ENCODE peak calls at places on chromosomes 16 and 17, in four cellular contexts. W, D, S and Q are unnamed samples.

GRCh38 chr17:15341385-15341849 is at the start of gene TEKT3:
- DNase-seq in S (peak; percentile 89), D (no peak), W (peak; percentile 84), Q (peak; percentile 58)

GRCh38 chr16:30637952-30638351 is 12.8 kb upstream of the PRR14 start:
- DNase-seq in W (no peak), S (no peak), D (no peak), Q (no peak)

GRCh38 chr17:77579131-77579530 is 379.4 kb upstream of the TNRC6C start:
- DNase-seq in S (no peak), W (no peak), D (no peak), Q (no peak)

GRCh38 chr16:65702707-65703402 is 581.0 kb upstream of the CDH11 start:
- DNase-seq in S (no peak), W (no peak), D (no peak), Q (no peak)

GRCh38 chr16:69513180-69513966 is 52.4 kb upstream of the NFAT5 start:
- DNase-seq in W (no peak), S (no peak), D (no peak), Q (no peak)

GRCh38 chr16:83044589-83044988 is 417.8 kb downstream of the CDH13 start:
- DNase-seq in S (no peak), W (no peak), D (no peak), Q (no peak)

GRCh38 chr17:41060052-41060604 is at the start of gene KRTAP2-3:
- DNase-seq in S (no peak), W (no peak), D (no peak), Q (peak; percentile 83)

GRCh38 chr17:75067856-75068255 is 19.9 kb upstream of the SLC16A5 start:
- DNase-seq in S (no peak), W (no peak), D (no peak), Q (no peak)

GRCh38 chr17:7204828-7205461 is 14.7 kb downstream of the DLG4 start:
- DNase-seq in D (peak; percentile 87), W (peak; percentile 90), S (peak; percentile 87), Q (peak; percentile 72)

GRCh38 chr17:65552214-65552613 is 9.2 kb downstream of the AXIN2 start:
- DNase-seq in W (no peak), S (peak; percentile 61), D (no peak), Q (no peak)

GRCh38 chr17:3555189-3555796 is 2.3 kb downstream of the TRPV3 start:
- DNase-seq in D (no peak), S (no peak), W (no peak), Q (no peak)

GRCh38 chr17:46136820-46137219 is 56.4 kb downstream of the KANSL1 start:
- DNase-seq in W (no peak), D (no peak), S (no peak), Q (no peak)

GRCh38 chr17:45332989-45333701 is 16.3 kb upstream of the MAP3K14 start:
- DNase-seq in W (no peak), S (peak; percentile 9), D (no peak), Q (no peak)

GRCh38 chr17:36602030-36602737 is 801 bp downstream of the MRM1 start:
- DNase-seq in D (no peak), W (no peak), S (peak; percentile 32), Q (peak; percentile 35)

GRCh38 chr17:78993241-78993956 is 13.7 kb upstream of the LGALS3BP start:
- DNase-seq in W (peak; percentile 53), S (peak; percentile 60), D (peak; percentile 36), Q (peak; percentile 78)

GRCh38 chr17:18070861-18071340 is 16.8 kb upstream of the DRG2 start:
- DNase-seq in W (no peak), D (no peak), S (no peak), Q (no peak)

GRCh38 chr16:57941016-57941656 is 29.8 kb downstream of the CNGB1 start:
- DNase-seq in W (peak; percentile 48), D (no peak), S (peak; percentile 41), Q (no peak)

GRCh38 chr16:22141746-22142145 is 20.6 kb upstream of the SDR42E2 start:
- DNase-seq in D (no peak), W (no peak), S (no peak), Q (no peak)

GRCh38 chr17:36888236-36888957 is 48.9 kb upstream of the LHX1 start:
- DNase-seq in W (no peak), S (no peak), D (no peak), Q (no peak)

GRCh38 chr16:69699915-69700314 is 26.4 kb downstream of the NQO1 start:
- DNase-seq in W (no peak), D (no peak), S (no peak), Q (no peak)

GRCh38 chr16:2490190-2491105 is 15.5 kb downstream of the TBC1D24 start:
- DNase-seq in S (no peak), D (no peak), W (no peak), Q (no peak)

GRCh38 chr17:16371742-16372141 is 9.1 kb upstream of the UBB start:
- DNase-seq in D (no peak), S (no peak), W (peak; percentile 38), Q (no peak)

GRCh38 chr16:49608095-49608494 is 234.5 kb downstream of the C16orf78 start:
- DNase-seq in D (no peak), W (no peak), S (no peak), Q (no peak)

GRCh38 chr17:59028328-59028727 is 78.4 kb downstream of the TRIM37 start:
- DNase-seq in D (no peak), W (no peak), S (no peak), Q (no peak)

GRCh38 chr16:3937066-3937875 is 56.8 kb upstream of the CREBBP start:
- DNase-seq in D (no peak), W (no peak), S (no peak), Q (no peak)

DNA sequence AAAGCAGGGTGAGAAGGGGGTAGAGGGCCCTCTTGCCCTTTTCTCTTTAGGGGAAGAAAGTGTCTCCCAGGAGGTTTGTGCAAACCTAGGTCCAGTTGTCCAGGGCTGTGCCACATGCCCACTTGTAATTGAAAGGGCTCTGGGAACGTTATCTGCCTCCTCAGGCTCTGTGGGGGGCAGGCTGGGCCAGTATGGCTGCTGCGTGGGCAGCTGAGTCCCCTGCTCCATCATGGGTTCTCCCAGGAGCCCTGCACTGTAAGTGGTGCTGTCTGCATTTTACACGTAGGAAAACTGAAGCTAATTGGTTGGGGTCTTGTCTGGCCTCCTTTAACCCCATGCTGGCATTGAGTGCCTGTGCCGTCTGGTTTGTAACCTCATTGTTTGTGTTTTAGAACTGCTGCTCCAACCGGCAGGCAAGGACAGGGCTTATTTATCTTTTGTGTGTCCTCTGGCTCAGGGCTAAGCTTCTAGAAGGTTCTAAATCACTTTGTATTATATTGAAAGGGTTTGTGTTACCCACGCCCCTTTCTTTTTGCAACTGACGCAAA is 117.7 kb upstream of the CIBAR2 start:
- DNase-seq in S (no peak), D (no peak), W (no peak), Q (no peak)
- H3K4me1 ChIP-seq in S (peaks cover 30% of the 10 kb centered on the region), D (no peaks in the 10 kb centered on the region), W (peaks cover 20% of the 10 kb centered on the region), Q (peaks cover 50% of the 10 kb centered on the region)

GRCh38 chr17:82236142-82236971 is 7.5 kb downstream of the SLC16A3 start:
- DNase-seq in W (no peak), S (peak; percentile 80), D (peak; percentile 56), Q (peak; percentile 67)

GRCh38 chr17:82239401-82239925 is 10.6 kb downstream of the SLC16A3 start:
- DNase-seq in D (no peak), W (no peak), S (no peak), Q (no peak)

GRCh38 chr17:82237083-82237745 is 8.4 kb downstream of the SLC16A3 start:
- DNase-seq in D (no peak), S (no peak), W (no peak), Q (no peak)

GRCh38 chr17:82238562-82239201 is 9.8 kb downstream of the SLC16A3 start:
- DNase-seq in S (peak; percentile 91), D (peak; percentile 55), W (peak; percentile 82), Q (no peak)

DNA sequence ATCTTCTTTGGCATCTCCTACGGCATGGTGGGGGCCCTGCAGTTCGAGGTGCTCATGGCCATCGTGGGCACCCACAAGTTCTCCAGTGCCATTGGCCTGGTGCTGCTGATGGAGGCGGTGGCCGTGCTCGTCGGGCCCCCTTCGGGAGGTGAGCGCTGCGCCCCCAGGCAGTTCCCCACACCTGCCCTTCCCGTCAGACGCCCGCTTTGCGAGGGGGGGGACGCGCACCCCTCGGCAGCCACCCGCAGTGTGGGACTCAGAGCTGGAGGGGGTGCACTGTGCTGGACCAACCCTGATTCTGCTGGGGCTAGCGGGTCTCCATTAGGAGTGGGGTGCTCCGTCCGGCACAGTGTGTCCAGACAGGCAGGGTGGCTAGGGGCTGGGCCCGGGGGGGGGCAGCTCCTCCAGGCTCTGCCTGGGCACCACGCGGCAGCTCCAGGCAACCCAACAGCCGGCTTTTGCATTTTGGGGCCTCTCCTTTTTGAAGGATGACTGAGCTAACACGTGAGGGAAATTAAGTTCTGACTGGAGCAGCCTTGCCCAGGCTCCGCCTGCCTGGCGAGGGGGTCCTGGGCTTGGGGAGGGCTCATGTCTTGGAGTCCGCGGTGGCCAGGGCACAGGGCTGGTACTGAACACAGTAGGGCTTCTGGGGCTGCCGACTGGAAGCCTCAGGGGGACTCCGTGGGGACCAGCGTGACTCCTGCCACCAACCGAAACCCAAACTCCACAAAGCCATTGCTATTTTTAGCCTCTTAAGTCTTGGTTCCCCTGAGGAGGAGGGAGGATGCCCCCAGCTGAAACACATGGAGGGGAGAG is 9.1 kb downstream of the SLC16A3 start:
- DNase-seq in D (no peak), W (no peak), S (no peak), Q (no peak)
- H3K27ac ChIP-seq in D (no peak overlapping the region), W (peak overlapping the region; percentile 59), S (peak overlapping the region; percentile 74), Q (no peak overlapping the region)

DNA sequence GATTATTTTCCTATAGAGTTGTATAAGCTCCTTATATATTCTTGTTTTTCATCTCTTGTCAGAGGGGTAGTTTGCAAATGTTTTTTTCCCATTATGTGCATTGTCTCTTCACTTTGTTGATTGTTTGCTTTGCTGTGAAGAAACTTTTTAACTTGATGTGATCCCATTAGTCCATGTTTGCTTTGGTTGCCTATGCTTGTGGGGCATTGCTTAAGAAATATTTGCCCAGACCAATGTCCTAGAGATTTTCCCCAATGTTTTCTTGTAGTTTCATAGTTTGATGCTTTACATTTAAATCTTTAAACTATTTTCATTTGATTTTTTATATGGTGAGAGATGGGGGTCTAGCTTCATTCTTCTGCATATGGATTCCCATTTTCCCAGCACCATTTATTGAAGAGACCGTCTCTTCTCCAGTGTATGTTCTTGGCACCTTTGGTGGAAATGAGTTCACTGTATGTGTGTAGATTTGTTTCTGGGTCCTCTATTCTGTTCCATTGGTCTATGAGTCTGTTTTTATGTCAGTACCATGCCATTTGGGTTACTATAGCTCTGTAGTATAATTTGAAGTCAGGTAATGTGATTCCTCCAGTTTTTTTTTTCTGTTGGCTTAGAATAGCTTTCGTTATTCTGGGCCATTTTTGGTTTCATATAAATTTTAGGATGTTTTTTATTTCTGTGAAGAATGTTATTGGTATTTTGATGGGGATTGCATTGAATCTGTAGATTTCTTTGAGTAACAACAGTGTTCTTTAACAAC is 165.8 kb downstream of the ABCA8 start:
- DNase-seq in W (no peak), S (no peak), D (no peak), Q (no peak)
- H3K4me1 ChIP-seq in W (peaks cover 44% of the 10 kb centered on the region), S (peaks cover 18% of the 10 kb centered on the region), D (no peaks in the 10 kb centered on the region), Q (peaks cover 45% of the 10 kb centered on the region)

GRCh38 chr17:73228748-73229236 is 32.9 kb downstream of the CPSF4L start:
- DNase-seq in W (peak; percentile 58), S (peak; percentile 66), D (no peak), Q (peak; percentile 67)
- H3K27ac ChIP-seq in W (peak overlapping the region; percentile 44), S (peak overlapping the region; percentile 49), D (no peak overlapping the region), Q (peak overlapping the region; percentile 50)

GRCh38 chr16:70704586-70704985 is 18.7 kb upstream of the MTSS2 start:
- DNase-seq in W (no peak), D (no peak), S (no peak), Q (no peak)
- H3K4me1 ChIP-seq in W (peaks cover 53% of the 10 kb centered on the region), D (peaks cover 1% of the 10 kb centered on the region), S (peaks cover 76% of the 10 kb centered on the region), Q (peaks cover 85% of the 10 kb centered on the region)